ENCODE peak calls at places on chromosomes 4 and X, in five cellular contexts. One of them, this sample, is unnamed. For H3K4me1, the result is how much of the 10 kb centered on the place peaks cover.

GRCh38 chr4:10119773-10120172 is 3.2 kb upstream of the WDR1 start:
- DNase-seq in esophagus muscularis mucosa: no peak
- DNase-seq in IMR-90: no peak
- DNase-seq in ovary: no peak
- DNase-seq in uterus: no peak
- DNase-seq in this sample: no peak

GRCh38 chrX:19725545-19726102 is 161.8 kb downstream of the SH3KBP1 start:
- DNase-seq in esophagus muscularis mucosa: no peak
- DNase-seq in IMR-90: peak
- DNase-seq in ovary: no peak
- DNase-seq in uterus: no peak
- DNase-seq in this sample: no peak

GRCh38 chr4:119667802-119668201 is 39.2 kb upstream of the PDE5A start:
- DNase-seq in esophagus muscularis mucosa: no peak
- DNase-seq in IMR-90: no peak
- DNase-seq in ovary: no peak
- DNase-seq in uterus: no peak
- DNase-seq in this sample: no peak

GRCh38 chrX:74546984-74547383 is 67.4 kb downstream of the RLIM start:
- DNase-seq in esophagus muscularis mucosa: no peak
- DNase-seq in IMR-90: no peak
- DNase-seq in ovary: no peak
- DNase-seq in uterus: no peak
- DNase-seq in this sample: no peak

GRCh38 chr4:163598028-163598427 is 103.5 kb downstream of the TMA16 start:
- DNase-seq in esophagus muscularis mucosa: no peak
- DNase-seq in IMR-90: no peak
- DNase-seq in ovary: no peak
- DNase-seq in uterus: no peak
- DNase-seq in this sample: no peak

GRCh38 chr4:184262901-184263300 is 45.2 kb upstream of the ENPP6 start:
- DNase-seq in esophagus muscularis mucosa: peak
- DNase-seq in IMR-90: peak
- DNase-seq in ovary: no peak
- DNase-seq in uterus: no peak
- DNase-seq in this sample: no peak

GRCh38 chr4:104490096-104490769 is 4.5 kb downstream of the CXXC4 start:
- DNase-seq in esophagus muscularis mucosa: no peak
- DNase-seq in IMR-90: no peak
- DNase-seq in ovary: peak
- DNase-seq in uterus: no peak
- DNase-seq in this sample: peak

GRCh38 chr4:156974264-156974663 is 2.7 kb upstream of the PDGFC start:
- DNase-seq in esophagus muscularis mucosa: no peak
- DNase-seq in IMR-90: peak
- DNase-seq in ovary: no peak
- DNase-seq in uterus: no peak
- DNase-seq in this sample: no peak

GRCh38 chr4:147923854-147924253 is 192.0 kb downstream of the ARHGAP10 start:
- DNase-seq in esophagus muscularis mucosa: no peak
- DNase-seq in IMR-90: no peak
- DNase-seq in ovary: no peak
- DNase-seq in uterus: no peak
- DNase-seq in this sample: no peak

GRCh38 chrX:118271770-118272169 is 74.1 kb upstream of the WDR44 start:
- DNase-seq in esophagus muscularis mucosa: no peak
- DNase-seq in IMR-90: peak
- DNase-seq in ovary: no peak
- DNase-seq in uterus: no peak
- DNase-seq in this sample: no peak

GRCh38 chrX:7552758-7553157 is 290.2 kb upstream of the VCX start:
- DNase-seq in esophagus muscularis mucosa: no peak
- DNase-seq in IMR-90: no peak
- DNase-seq in ovary: no peak
- DNase-seq in uterus: no peak
- DNase-seq in this sample: no peak

GRCh38 chr4:85837334-85837733 is 362.4 kb downstream of the ARHGAP24 start:
- DNase-seq in esophagus muscularis mucosa: no peak
- DNase-seq in IMR-90: no peak
- DNase-seq in ovary: no peak
- DNase-seq in uterus: no peak
- DNase-seq in this sample: no peak

GRCh38 chr4:156959298-156959702 is 12.3 kb downstream of the PDGFC start:
- DNase-seq in esophagus muscularis mucosa: no peak
- DNase-seq in IMR-90: peak
- DNase-seq in ovary: no peak
- DNase-seq in uterus: no peak
- DNase-seq in this sample: no peak

GRCh38 chr4:114072781-114073180 is 93.3 kb upstream of the ARSJ start:
- DNase-seq in esophagus muscularis mucosa: no peak
- DNase-seq in IMR-90: no peak
- DNase-seq in ovary: no peak
- DNase-seq in uterus: no peak
- DNase-seq in this sample: no peak

GRCh38 chr4:176540814-176541213 is 221.0 kb downstream of the SPCS3 start:
- DNase-seq in esophagus muscularis mucosa: no peak
- DNase-seq in IMR-90: no peak
- DNase-seq in ovary: no peak
- DNase-seq in uterus: no peak
- DNase-seq in this sample: no peak

GRCh38 chrX:136159615-136160025 is 12.3 kb downstream of the FHL1 start:
- DNase-seq in esophagus muscularis mucosa: no peak
- DNase-seq in IMR-90: no peak
- DNase-seq in ovary: no peak
- DNase-seq in uterus: no peak
- DNase-seq in this sample: no peak

GRCh38 chr4:132125131-132125530 is 1024.0 kb upstream of the PCDH10 start:
- DNase-seq in esophagus muscularis mucosa: no peak
- DNase-seq in IMR-90: peak
- DNase-seq in ovary: no peak
- DNase-seq in uterus: no peak
- DNase-seq in this sample: no peak

GRCh38 chr4:126591583-126591982 is 1041.2 kb upstream of the INTU start:
- DNase-seq in esophagus muscularis mucosa: no peak
- DNase-seq in IMR-90: peak
- DNase-seq in ovary: no peak
- DNase-seq in uterus: no peak
- DNase-seq in this sample: no peak

GRCh38 chr4:113499696-113500095 is 261.8 kb downstream of the CAMK2D start:
- DNase-seq in esophagus muscularis mucosa: no peak
- DNase-seq in IMR-90: peak
- DNase-seq in ovary: no peak
- DNase-seq in uterus: no peak
- DNase-seq in this sample: no peak

GRCh38 chr4:76758290-76758882 is 139.6 kb downstream of the SOWAHB start:
- DNase-seq in esophagus muscularis mucosa: no peak
- DNase-seq in IMR-90: peak
- DNase-seq in ovary: no peak
- DNase-seq in uterus: no peak
- DNase-seq in this sample: peak

GRCh38 chr4:93731448-93731847 is 97.1 kb upstream of the ATOH1 start:
- DNase-seq in esophagus muscularis mucosa: no peak
- DNase-seq in IMR-90: peak
- DNase-seq in ovary: no peak
- DNase-seq in uterus: no peak
- DNase-seq in this sample: no peak

GRCh38 chrX:122943918-122944317 is 240.2 kb upstream of the GRIA3 start:
- DNase-seq in esophagus muscularis mucosa: no peak
- DNase-seq in IMR-90: no peak
- DNase-seq in ovary: no peak
- DNase-seq in uterus: no peak
- DNase-seq in this sample: no peak

GRCh38 chr4:183097251-183098079 is 1.6 kb upstream of the WWC2 start:
- DNase-seq in esophagus muscularis mucosa: no peak
- DNase-seq in IMR-90: no peak
- DNase-seq in ovary: peak
- DNase-seq in uterus: peak
- DNase-seq in this sample: no peak

GRCh38 chrX:77009691-77010090 is 437.5 kb upstream of the FGF16 start:
- DNase-seq in esophagus muscularis mucosa: no peak
- DNase-seq in IMR-90: peak
- DNase-seq in ovary: no peak
- DNase-seq in uterus: peak
- DNase-seq in this sample: no peak

GRCh38 chr4:151540728-151541437 is 131.9 kb downstream of the FHIP1A start:
- DNase-seq in esophagus muscularis mucosa: no peak
- DNase-seq in IMR-90: peak
- DNase-seq in ovary: no peak
- DNase-seq in uterus: peak
- DNase-seq in this sample: no peak

GRCh38 chr4:124939908-124940307 is 227.4 kb upstream of the ANKRD50 start:
- DNase-seq in esophagus muscularis mucosa: no peak
- DNase-seq in IMR-90: no peak
- DNase-seq in ovary: no peak
- DNase-seq in uterus: no peak
- DNase-seq in this sample: no peak

GRCh38 chr4:40948017-40948416 is 198.3 kb downstream of the NSUN7 start:
- DNase-seq in esophagus muscularis mucosa: no peak
- DNase-seq in IMR-90: peak
- DNase-seq in ovary: no peak
- DNase-seq in uterus: no peak
- DNase-seq in this sample: no peak

GRCh38 chrX:40262641-40263560 is 165.1 kb upstream of the BCOR start:
- DNase-seq in esophagus muscularis mucosa: no peak
- DNase-seq in IMR-90: peak
- DNase-seq in ovary: peak
- DNase-seq in uterus: peak
- DNase-seq in this sample: peak

GRCh38 chr4:172953896-172954568 is 214.6 kb upstream of the GALNT7 start:
- DNase-seq in esophagus muscularis mucosa: no peak
- DNase-seq in IMR-90: peak
- DNase-seq in ovary: no peak
- DNase-seq in uterus: no peak
- DNase-seq in this sample: no peak

GRCh38 chrX:107537815-107538214 is 88.4 kb downstream of the FRMPD3 start:
- DNase-seq in esophagus muscularis mucosa: no peak
- DNase-seq in IMR-90: peak
- DNase-seq in ovary: no peak
- DNase-seq in uterus: no peak
- DNase-seq in this sample: peak

GRCh38 chr4:153260553-153261306 is 56.5 kb downstream of the TRIM2 start:
- DNase-seq in esophagus muscularis mucosa: no peak
- DNase-seq in IMR-90: peak
- DNase-seq in ovary: no peak
- DNase-seq in uterus: peak
- DNase-seq in this sample: no peak

GRCh38 chrX:43666301-43666912 is 10.3 kb downstream of the MAOA start:
- DNase-seq in esophagus muscularis mucosa: no peak
- DNase-seq in IMR-90: no peak
- DNase-seq in ovary: no peak
- DNase-seq in uterus: no peak
- DNase-seq in this sample: no peak

GRCh38 chr4:108359936-108360681 is 191.4 kb upstream of the LEF1 start:
- DNase-seq in esophagus muscularis mucosa: peak
- DNase-seq in IMR-90: no peak
- DNase-seq in ovary: no peak
- DNase-seq in uterus: no peak
- DNase-seq in this sample: no peak
- TF ChIP-seq POLR2A in esophagus muscularis mucosa: no peak
- TF ChIP-seq POLR2A in IMR-90: no peak
- TF ChIP-seq POLR2A in ovary: no peak
- TF ChIP-seq POLR2A in uterus: no peak
- TF ChIP-seq POLR2A in this sample: no peak

DNA sequence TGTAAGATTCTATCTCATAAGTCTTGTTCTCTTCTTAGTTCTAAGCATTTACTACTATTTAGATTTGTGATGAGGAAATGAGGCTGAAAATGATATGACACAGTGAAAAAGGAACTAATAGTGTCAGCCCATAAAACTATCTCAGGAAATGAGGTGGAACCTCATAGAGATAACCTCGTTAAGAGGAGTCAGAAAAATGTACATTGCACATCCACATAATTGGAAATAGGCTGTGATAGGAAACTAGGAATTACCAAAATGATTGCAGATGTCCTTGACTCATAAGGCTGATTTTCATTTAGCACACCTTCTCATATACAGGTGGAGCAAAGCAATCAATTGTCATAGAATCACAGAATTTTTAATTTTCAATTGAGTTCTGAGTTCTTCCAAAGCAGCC is 26.8 kb downstream of the ANXA10 start:
- DNase-seq in esophagus muscularis mucosa: no peak
- DNase-seq in IMR-90: no peak
- DNase-seq in ovary: no peak
- DNase-seq in uterus: no peak
- DNase-seq in this sample: no peak
- H3K4me1 ChIP-seq in esophagus muscularis mucosa: under half
- H3K4me1 ChIP-seq in IMR-90: under half
- H3K4me1 ChIP-seq in ovary: under half
- H3K4me1 ChIP-seq in uterus: under half
- H3K4me1 ChIP-seq in this sample: under half

GRCh38 chrX:100731441-100732281 is at the start of gene SYTL4:
- DNase-seq in esophagus muscularis mucosa: no peak
- DNase-seq in IMR-90: no peak
- DNase-seq in ovary: peak
- DNase-seq in uterus: peak
- DNase-seq in this sample: peak
- TF ChIP-seq POLR2A in esophagus muscularis mucosa: no peak
- TF ChIP-seq POLR2A in IMR-90: no peak
- TF ChIP-seq POLR2A in ovary: peak
- TF ChIP-seq POLR2A in uterus: no peak
- TF ChIP-seq POLR2A in this sample: no peak

DNA sequence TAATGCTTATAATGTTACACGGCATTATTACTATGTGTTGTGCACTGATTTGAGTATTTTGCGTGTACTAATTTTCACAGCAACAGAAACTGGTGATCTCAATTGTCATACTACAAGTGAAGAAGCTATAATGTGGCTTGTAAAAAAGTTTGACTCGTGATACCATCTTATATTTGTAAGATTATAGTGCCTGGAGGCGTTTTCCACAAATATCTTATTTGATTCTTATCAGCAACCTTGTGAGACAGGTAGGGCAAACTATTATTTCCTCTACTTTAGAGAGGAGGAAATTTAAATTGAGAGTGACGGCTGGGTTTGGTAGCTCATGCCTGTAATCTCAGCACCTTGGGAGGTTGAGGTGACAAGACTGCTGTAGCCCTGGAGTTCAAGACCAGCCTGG is 4.5 kb downstream of the CUL4B start:
- DNase-seq in esophagus muscularis mucosa: no peak
- DNase-seq in IMR-90: no peak
- DNase-seq in ovary: no peak
- DNase-seq in uterus: no peak
- DNase-seq in this sample: no peak
- H3K4me1 ChIP-seq in esophagus muscularis mucosa: under half
- H3K4me1 ChIP-seq in IMR-90: under half
- H3K4me1 ChIP-seq in ovary: under half
- H3K4me1 ChIP-seq in uterus: under half
- H3K4me1 ChIP-seq in this sample: under half

DNA sequence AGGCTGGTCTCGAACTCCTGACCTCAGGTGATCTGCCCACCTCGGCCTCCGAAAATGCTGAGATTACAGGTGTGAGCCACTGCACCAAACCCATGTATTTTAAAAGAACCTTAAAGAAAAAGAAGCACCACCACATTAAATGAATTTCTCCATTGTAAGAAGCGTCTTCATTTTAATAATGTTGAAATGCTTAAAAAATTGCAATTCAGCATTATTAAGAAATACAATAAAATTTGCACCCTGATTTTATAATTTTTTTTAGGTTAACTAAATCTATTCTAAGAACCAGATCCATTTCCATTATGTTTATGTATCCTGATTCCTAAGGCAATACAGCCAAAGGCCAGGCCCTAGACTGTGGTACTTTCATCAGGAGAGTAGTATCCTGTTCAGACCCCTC is 167.2 kb downstream of the BTC start:
- DNase-seq in esophagus muscularis mucosa: no peak
- DNase-seq in IMR-90: no peak
- DNase-seq in ovary: no peak
- DNase-seq in uterus: no peak
- DNase-seq in this sample: no peak
- TF ChIP-seq POLR2A in esophagus muscularis mucosa: no peak
- TF ChIP-seq POLR2A in IMR-90: no peak
- TF ChIP-seq POLR2A in ovary: no peak
- TF ChIP-seq POLR2A in uterus: no peak
- TF ChIP-seq POLR2A in this sample: no peak